ENCODE peak calls at places on chromosomes 2 and 18, in seven cellular contexts. O, T, Z, I, W, P and M are unnamed samples. For H3K4me1, the result is how much of the 10 kb centered on the place peaks cover.

GRCh38 chr18:33577688-33578370 is at the start of gene ASXL3:
- DNase-seq in O (no peak), T (peak), Z (peak), I (peak), W (peak), P (no peak), M (no peak)

GRCh38 chr18:987325-988186 is 82.9 kb downstream of the ADCYAP1 start:
- DNase-seq in O (no peak), T (no peak), Z (peak), I (peak), W (no peak), P (no peak), M (no peak)

GRCh38 chr2:216299588-216299987 is 72.7 kb downstream of the MARCHF4 start:
- DNase-seq in O (no peak), T (no peak), Z (no peak), I (no peak), W (no peak), P (peak), M (no peak)

GRCh38 chr2:217095511-217096205 is 235.8 kb upstream of the TNP1 start:
- DNase-seq in O (no peak), T (no peak), Z (no peak), I (no peak), W (no peak), P (peak), M (no peak)

GRCh38 chr2:7026740-7027139 is 109.5 kb downstream of the RNF144A start:
- DNase-seq in O (no peak), T (no peak), Z (no peak), I (no peak), W (no peak), P (no peak), M (no peak)

GRCh38 chr18:42298744-42299685 is 344.0 kb downstream of the PIK3C3 start:
- DNase-seq in O (peak), T (no peak), Z (peak), I (peak), W (peak), P (peak), M (peak)

GRCh38 chr2:231701456-231702373 is 6.6 kb upstream of the PTMA start:
- DNase-seq in O (no peak), T (no peak), Z (peak), I (peak), W (no peak), P (peak), M (no peak)

GRCh38 chr2:226888971-226889370 is 53.1 kb downstream of the RHBDD1 start:
- DNase-seq in O (no peak), T (no peak), Z (no peak), I (no peak), W (no peak), P (no peak), M (no peak)

GRCh38 chr2:234690569-234691225 is 193.8 kb upstream of the ARL4C start:
- DNase-seq in O (no peak), T (no peak), Z (no peak), I (peak), W (no peak), P (peak), M (no peak)

GRCh38 chr18:24818069-24818395 is 357.6 kb downstream of the HRH4 start:
- DNase-seq in O (no peak), T (no peak), Z (no peak), I (no peak), W (no peak), P (no peak), M (no peak)

GRCh38 chr2:75608684-75609333 is 37.8 kb upstream of the MRPL19 start:
- DNase-seq in O (peak), T (peak), Z (peak), I (peak), W (peak), P (peak), M (peak)

GRCh38 chr18:50410894-50411293 is 36.0 kb downstream of the SKA1 start:
- DNase-seq in O (no peak), T (no peak), Z (peak), I (peak), W (no peak), P (peak), M (no peak)

GRCh38 chr2:75277111-75277510 is 77.8 kb upstream of the TACR1 start:
- DNase-seq in O (no peak), T (no peak), Z (peak), I (peak), W (no peak), P (peak), M (no peak)

GRCh38 chr18:27447930-27448329 is 262.8 kb upstream of the CHST9 start:
- DNase-seq in O (no peak), T (no peak), Z (no peak), I (no peak), W (no peak), P (no peak), M (no peak)

GRCh38 chr2:181457741-181458425 is 697 bp downstream of the ITGA4 start:
- DNase-seq in O (peak), T (peak), Z (peak), I (peak), W (peak), P (peak), M (peak)

GRCh38 chr2:156333274-156333950 is 891 bp upstream of the NR4A2 start:
- DNase-seq in O (no peak), T (no peak), Z (no peak), I (no peak), W (no peak), P (peak), M (no peak)

GRCh38 chr2:67626656-67627055 is 229.5 kb downstream of the ETAA1 start:
- DNase-seq in O (no peak), T (no peak), Z (peak), I (peak), W (no peak), P (peak), M (no peak)

GRCh38 chr2:96955694-96956610 is 30.4 kb downstream of the FAM178B start:
- DNase-seq in O (no peak), T (no peak), Z (no peak), I (no peak), W (no peak), P (no peak), M (no peak)

GRCh38 chr2:96952016-96952750 is 34.2 kb downstream of the FAM178B start:
- DNase-seq in O (no peak), T (peak), Z (no peak), I (no peak), W (no peak), P (no peak), M (no peak)

GRCh38 chr2:96952976-96953610 is 33.3 kb downstream of the FAM178B start:
- DNase-seq in O (no peak), T (peak), Z (peak), I (peak), W (peak), P (no peak), M (no peak)

GRCh38 chr2:96954490-96954846 is 31.9 kb downstream of the FAM178B start:
- DNase-seq in O (no peak), T (no peak), Z (peak), I (peak), W (no peak), P (no peak), M (peak)

DNA sequence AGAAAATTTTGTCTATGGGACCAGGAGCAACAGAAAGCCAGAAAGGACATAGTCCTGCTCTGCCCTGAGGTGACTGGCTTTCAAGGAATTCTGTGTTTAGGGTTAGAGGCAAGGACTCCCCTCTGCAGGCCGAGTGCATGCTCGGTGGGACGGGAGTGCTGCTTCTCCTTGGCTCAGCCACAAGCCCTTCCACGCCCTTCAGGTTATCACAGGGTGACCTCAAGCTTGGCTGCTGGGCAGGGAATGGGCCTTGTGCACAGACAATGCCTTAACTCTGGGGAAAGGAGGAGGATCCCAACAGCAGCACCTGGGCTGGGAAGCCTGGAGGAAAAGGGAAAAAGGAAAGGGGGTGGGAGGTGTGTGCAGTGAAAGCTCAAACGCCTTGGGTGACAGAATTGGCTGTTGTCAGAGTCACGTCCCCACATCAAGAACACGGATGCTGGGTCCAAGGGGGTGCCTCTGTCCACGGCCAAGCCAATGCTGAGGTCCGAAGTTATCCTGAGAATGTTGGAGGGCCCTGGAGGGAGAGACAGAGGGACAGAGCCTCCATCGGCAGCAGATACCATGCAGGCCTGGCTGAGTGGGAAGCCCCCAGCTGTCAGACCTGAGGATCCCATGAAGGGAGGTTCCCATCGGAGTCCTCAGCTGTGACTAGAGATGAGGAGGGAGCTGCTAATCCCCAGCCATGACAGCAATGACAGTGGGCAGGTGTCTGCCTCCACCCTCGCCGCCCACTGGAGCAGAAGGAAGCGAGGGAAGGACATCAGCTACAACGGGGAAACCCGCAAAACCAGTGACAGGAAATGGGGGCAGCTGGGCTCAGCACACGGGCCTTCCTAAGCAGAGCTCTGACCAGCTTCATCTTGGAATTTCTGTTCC is 32.5 kb downstream of the FAM178B start:
- DNase-seq in O (no peak), T (peak), Z (no peak), I (no peak), W (no peak), P (no peak), M (no peak)
- H3K4me1 ChIP-seq in O (under half), T (under half), Z (under half), I (under half), W (under half), P (under half), M (under half)

DNA sequence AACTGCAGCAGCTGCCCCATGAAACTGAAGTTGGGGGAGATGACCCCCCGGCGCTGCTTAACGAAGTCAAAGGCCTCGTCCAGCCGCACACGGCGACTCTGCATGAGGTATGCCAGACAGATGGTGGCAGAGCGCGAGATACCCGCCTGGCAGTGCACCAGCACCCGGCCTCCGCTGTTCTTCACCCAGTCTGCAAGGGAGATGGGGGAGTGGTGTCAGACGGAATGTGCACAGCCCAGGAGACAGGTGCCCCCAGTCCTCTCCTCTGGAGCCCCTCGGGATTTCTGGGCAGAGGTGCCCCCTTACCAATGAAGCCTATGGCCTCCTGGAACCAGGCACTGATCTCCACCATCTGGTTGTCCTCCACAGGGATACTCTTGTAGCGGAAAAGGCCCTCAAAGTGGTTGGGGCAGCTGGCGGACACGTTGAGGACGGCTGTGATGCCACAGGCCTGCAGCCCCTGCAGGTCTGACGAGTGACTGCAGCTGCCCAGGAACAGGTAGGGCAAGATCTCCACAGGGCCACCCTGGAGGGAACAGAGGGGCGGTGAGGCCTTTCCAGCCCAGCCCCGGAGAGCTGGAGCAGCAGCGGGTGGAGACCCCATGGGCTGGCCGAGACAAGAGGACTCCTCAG is 1.3 kb downstream of the DUSP2 start:
- DNase-seq in O (peak), T (peak), Z (no peak), I (no peak), W (no peak), P (no peak), M (peak)
- H3K4me3 ChIP-seq in O (peak), T (no peak), Z (no peak), I (no peak), W (no peak), P (peak), M (peak)

GRCh38 chr2:149601141-149601796 is 13.7 kb upstream of the MMADHC start:
- DNase-seq in O (no peak), T (no peak), Z (peak), I (peak), W (no peak), P (peak), M (no peak)
- H3K4me1 ChIP-seq in O (under half), T (under half), Z (under half), I (under half), W (under half), P (under half), M (under half)

GRCh38 chr18:11994708-11995444 is 13.6 kb downstream of the IMPA2 start:
- DNase-seq in O (no peak), T (peak), Z (no peak), I (peak), W (no peak), P (no peak), M (no peak)
- H3K4me3 ChIP-seq in O (no peak), T (no peak), Z (no peak), I (no peak), W (no peak), P (no peak), M (no peak)

GRCh38 chr2:28750316-28751101 is 1.1 kb upstream of the PPP1CB start:
- DNase-seq in O (no peak), T (no peak), Z (peak), I (peak), W (no peak), P (peak), M (no peak)
- H3K4me1 ChIP-seq in O (half or more), T (under half), Z (under half), I (under half), W (under half), P (under half), M (half or more)

DNA sequence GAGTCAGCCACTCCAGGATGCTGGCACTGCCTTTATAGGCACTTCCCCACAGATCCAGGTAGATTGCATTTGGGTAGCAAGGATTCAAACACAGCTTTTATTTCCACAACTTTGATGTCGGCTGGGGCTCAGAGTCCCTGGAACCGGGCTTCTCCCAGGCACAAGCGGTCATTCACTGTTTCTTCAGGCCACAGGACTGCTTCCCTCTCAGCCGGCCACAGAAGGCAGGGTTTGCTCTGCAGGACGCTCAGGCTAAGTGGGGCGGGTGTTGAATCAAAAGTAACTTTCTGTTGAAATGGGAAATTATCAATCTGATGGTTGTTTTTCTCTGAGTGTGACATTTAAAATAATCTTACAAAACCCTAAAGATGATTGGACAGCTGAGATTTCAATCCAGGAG is 83.0 kb upstream of the REV1 start:
- DNase-seq in O (no peak), T (no peak), Z (no peak), I (no peak), W (no peak), P (no peak), M (no peak)
- H3K4me3 ChIP-seq in O (no peak), T (no peak), Z (no peak), I (no peak), W (no peak), P (no peak), M (no peak)

GRCh38 chr2:25337891-25338290 is 3.8 kb downstream of the DNMT3A start:
- DNase-seq in O (no peak), T (peak), Z (no peak), I (no peak), W (no peak), P (no peak), M (no peak)

GRCh38 chr2:25339121-25339738 is 2.5 kb downstream of the DNMT3A start:
- DNase-seq in O (no peak), T (peak), Z (no peak), I (peak), W (no peak), P (no peak), M (no peak)

GRCh38 chr2:25339791-25340339 is 1.9 kb downstream of the DNMT3A start:
- DNase-seq in O (no peak), T (peak), Z (no peak), I (no peak), W (peak), P (no peak), M (no peak)

GRCh38 chr2:25337276-25337675 is 4.4 kb downstream of the DNMT3A start:
- DNase-seq in O (no peak), T (peak), Z (no peak), I (no peak), W (no peak), P (no peak), M (no peak)

GRCh38 chr2:25338401-25338800 is 3.3 kb downstream of the DNMT3A start:
- DNase-seq in O (no peak), T (peak), Z (no peak), I (no peak), W (no peak), P (no peak), M (no peak)
- H3K4me1 ChIP-seq in O (half or more), T (under half), Z (under half), I (under half), W (under half), P (under half), M (half or more)

DNA sequence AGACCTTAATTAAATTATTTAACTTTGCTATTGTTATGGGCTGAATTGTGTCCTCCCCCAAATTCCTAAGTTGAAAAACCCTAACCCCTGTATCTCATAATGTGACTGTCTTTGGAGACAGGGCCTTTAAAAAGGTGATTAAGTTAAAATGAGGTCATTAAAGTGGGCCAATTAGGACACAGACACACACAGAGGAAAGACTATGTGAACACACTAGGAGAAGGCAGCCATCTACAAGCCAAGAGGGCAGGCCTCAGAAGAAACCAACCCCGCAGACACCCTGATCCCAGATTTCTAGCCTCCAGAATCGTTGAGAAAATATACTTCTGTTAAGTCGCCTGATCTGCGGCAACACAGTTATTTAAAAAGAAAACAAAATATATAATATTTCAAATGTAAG is 6.4 kb downstream of the STK17B start:
- DNase-seq in O (no peak), T (no peak), Z (no peak), I (no peak), W (no peak), P (no peak), M (peak)
- H3K4me3 ChIP-seq in O (peak), T (no peak), Z (no peak), I (no peak), W (no peak), P (no peak), M (peak)